ENCODE peak calls at places on chromosome 5, in four cellular contexts. A is activated naive CD8-positive, alpha-beta T cell treated with anti-CD3 and anti-CD28 coated beads for 36 hours; C is RWPE1; M is naive thymus-derived CD4-positive, alpha-beta T cell. U is an unnamed sample.

GRCh38 chr5:167902298-167902697 is 389.1 kb upstream of the WWC1 start:
- DNase-seq in A (no peak), C (no peak), M (no peak), U (no peak)

GRCh38 chr5:81222285-81222684 is 10.8 kb upstream of the CKMT2 start:
- DNase-seq in A (no peak), C (no peak), M (no peak), U (no peak)

GRCh38 chr5:173689171-173689676 is 72.8 kb upstream of the BOD1 start:
- DNase-seq in A (no peak), C (no peak), M (no peak), U (no peak)

GRCh38 chr5:96718635-96719077 is 56.5 kb downstream of the CAST start:
- DNase-seq in A (no peak), C (peak), M (no peak), U (no peak)

GRCh38 chr5:151565971-151566370 is 25.2 kb downstream of the FAT2 start:
- DNase-seq in A (no peak), C (no peak), M (no peak), U (no peak)

GRCh38 chr5:116528519-116529234 is 45.9 kb downstream of the SEMA6A start:
- DNase-seq in A (no peak), C (no peak), M (no peak), U (no peak)

GRCh38 chr5:35091734-35092133 is 44.0 kb upstream of the AGXT2 start:
- DNase-seq in A (no peak), C (no peak), M (no peak), U (no peak)

GRCh38 chr5:158953929-158954534 is 145.7 kb downstream of the EBF1 start:
- DNase-seq in A (no peak), C (no peak), M (no peak), U (no peak)

GRCh38 chr5:132387649-132388117 is 18.2 kb downstream of the SLC22A5 start:
- DNase-seq in A (no peak), C (peak), M (no peak), U (peak)

GRCh38 chr5:87243161-87243877 is 24.4 kb upstream of the RASA1 start:
- DNase-seq in A (no peak), C (peak), M (no peak), U (peak)

GRCh38 chr5:150064681-150065220 is 21.6 kb downstream of the CSF1R start:
- DNase-seq in A (no peak), C (no peak), M (no peak), U (no peak)

GRCh38 chr5:169164481-169164925 is 136.4 kb downstream of the SLIT3 start:
- DNase-seq in A (no peak), C (peak), M (no peak), U (no peak)

GRCh38 chr5:179393078-179393477 is 47.8 kb upstream of the ADAMTS2 start:
- DNase-seq in A (no peak), C (peak), M (no peak), U (peak)

GRCh38 chr5:133610489-133611356 is 1.6 kb downstream of the FSTL4 start:
- DNase-seq in A (peak), C (peak), M (peak), U (no peak)

GRCh38 chr5:121969660-121970295 is 8.0 kb downstream of the SRFBP1 start:
- DNase-seq in A (no peak), C (no peak), M (no peak), U (no peak)

GRCh38 chr5:158166424-158166823 is 307.5 kb upstream of the CLINT1 start:
- DNase-seq in A (no peak), C (no peak), M (no peak), U (no peak)

GRCh38 chr5:89998505-89998904 is 411.1 kb downstream of the CETN3 start:
- DNase-seq in A (no peak), C (no peak), M (no peak), U (no peak)

GRCh38 chr5:167653645-167654106 is 637.8 kb upstream of the WWC1 start:
- DNase-seq in A (no peak), C (peak), M (no peak), U (no peak)